ENCODE peak calls at places on chromosomes 13 and 19, in nine cellular contexts. F, N, U, T, Q, C, P, S and J are unnamed samples.

GRCh38 chr13:110965038-110965754 is 50.3 kb upstream of the ANKRD10 start:
- DNase-seq in Q (no peak), S (no peak), N (no peak), U (no peak), F (no peak), C (no peak), T (peak), P (no peak), J (no peak)

GRCh38 chr13:75986818-75987217 is 350.7 kb downstream of the LMO7 start:
- DNase-seq in S (no peak), N (no peak), F (no peak), C (no peak), U (no peak), T (no peak), Q (no peak), P (no peak), J (no peak)

GRCh38 chr19:44951179-44952159 is 3.7 kb upstream of the CLPTM1 start:
- DNase-seq in S (peak), T (peak), C (peak), U (peak), P (peak), N (peak), Q (peak), F (peak), J (peak)

GRCh38 chr19:11377756-11378155 is 3.3 kb downstream of the SWSAP1 start:
- DNase-seq in T (no peak), C (no peak), Q (no peak), F (no peak), U (no peak), P (no peak), S (no peak), N (no peak), J (no peak)

GRCh38 chr13:36783883-36784282 is 35.1 kb upstream of the RFXAP start:
- DNase-seq in Q (no peak), C (no peak), U (no peak), F (no peak), N (no peak), P (no peak), T (no peak), S (no peak), J (no peak)

GRCh38 chr19:52028780-52029123 is 573 bp upstream of the ZNF614 start:
- DNase-seq in N (no peak), U (no peak), F (no peak), T (no peak), S (no peak), P (no peak), Q (no peak), C (peak), J (no peak)

GRCh38 chr13:33554919-33555791 is 262.8 kb upstream of the RFC3 start:
- DNase-seq in P (no peak), U (no peak), N (no peak), S (no peak), Q (no peak), F (no peak), C (no peak), T (peak), J (no peak)

GRCh38 chr19:39154626-39155100 is 29.1 kb downstream of the PAK4 start:
- DNase-seq in U (no peak), Q (no peak), F (no peak), C (no peak), T (no peak), S (no peak), P (peak), N (no peak), J (peak)

GRCh38 chr19:45152504-45153338 is 8.1 kb downstream of the NKPD1 start:
- DNase-seq in T (peak), N (peak), U (peak), C (no peak), F (peak), P (peak), S (no peak), Q (peak), J (no peak)

GRCh38 chr13:112732679-112733078 is 42.8 kb downstream of the ATP11A start:
- DNase-seq in S (no peak), C (no peak), N (no peak), Q (peak), P (no peak), T (no peak), F (no peak), U (no peak), J (no peak)

GRCh38 chr19:12749938-12750521 is 1.6 kb upstream of the BEST2 start:
- DNase-seq in P (no peak), U (no peak), N (no peak), F (no peak), S (no peak), T (peak), C (no peak), Q (no peak), J (no peak)

GRCh38 chr13:50071399-50071798 is 56.2 kb downstream of the KCNRG start:
- DNase-seq in U (no peak), N (no peak), F (no peak), T (peak), C (no peak), P (no peak), Q (no peak), S (no peak), J (no peak)

GRCh38 chr19:34574704-34575103 is 93.1 kb downstream of the WTIP start:
- DNase-seq in P (no peak), F (no peak), S (no peak), U (no peak), T (no peak), C (no peak), Q (no peak), N (no peak), J (no peak)

GRCh38 chr13:97391201-97391600 is 42.8 kb upstream of the RAP2A start:
- DNase-seq in P (no peak), N (no peak), Q (no peak), T (no peak), C (no peak), S (no peak), U (no peak), F (no peak), J (no peak)

GRCh38 chr13:75704194-75704941 is 68.2 kb downstream of the LMO7 start:
- DNase-seq in Q (no peak), P (no peak), T (peak), S (no peak), U (no peak), F (no peak), C (no peak), N (no peak), J (no peak)

GRCh38 chr13:47241446-47241845 is 344.6 kb upstream of the HTR2A start:
- DNase-seq in T (no peak), F (no peak), U (no peak), C (no peak), P (no peak), Q (no peak), N (no peak), S (no peak), J (no peak)

GRCh38 chr19:49767380-49767779 is 579 bp downstream of the AP2A1 start:
- DNase-seq in T (peak), Q (no peak), F (no peak), N (no peak), C (no peak), S (no peak), U (no peak), P (no peak), J (no peak)

GRCh38 chr13:29902632-29903305 is 52.4 kb upstream of the UBL3 start:
- DNase-seq in U (no peak), Q (no peak), F (no peak), N (no peak), P (no peak), S (no peak), C (no peak), T (no peak), J (no peak)

GRCh38 chr13:42847891-42848663 is 66.7 kb downstream of the FAM216B start:
- DNase-seq in P (no peak), U (no peak), C (no peak), F (no peak), T (peak), S (no peak), N (no peak), Q (no peak), J (no peak)

GRCh38 chr19:2391118-2391725 is 31.2 kb downstream of the TMPRSS9 start:
- DNase-seq in U (no peak), T (peak), F (no peak), P (peak), S (no peak), Q (peak), N (no peak), C (peak), J (no peak)

GRCh38 chr13:109162248-109163051 is 533.0 kb downstream of the MYO16 start:
- DNase-seq in Q (no peak), S (no peak), U (no peak), P (peak), F (no peak), T (no peak), C (no peak), N (no peak), J (no peak)

GRCh38 chr13:77925616-77926015 is 7.0 kb upstream of the EDNRB start:
- DNase-seq in U (no peak), Q (no peak), P (no peak), N (no peak), S (no peak), F (no peak), T (no peak), C (no peak), J (no peak)

GRCh38 chr19:48351341-48351752 is 12.4 kb downstream of the TMEM143 start:
- DNase-seq in N (peak), T (peak), F (peak), S (peak), C (no peak), U (peak), P (peak), Q (peak), J (no peak)

GRCh38 chr19:50717891-50718254 is 1.7 kb downstream of the SHANK1 start:
- DNase-seq in S (no peak), Q (no peak), N (no peak), F (no peak), C (no peak), P (no peak), T (no peak), U (no peak), J (no peak)